ENCODE peak calls at places on chromosomes 16 and 17, in four cellular contexts. One of them, this sample, is unnamed.

GRCh38 chr17:49029841-49030240 is 32.7 kb downstream of the IGF2BP1 start:
- DNase-seq in heart right ventricle: no peak
- DNase-seq in HFF-Myc: no peak
- DNase-seq in gastrocnemius medialis: no peak
- DNase-seq in this sample: no peak

GRCh38 chr17:17213775-17214174 is 7.6 kb upstream of the PLD6 start:
- DNase-seq in heart right ventricle: no peak
- DNase-seq in HFF-Myc: no peak
- DNase-seq in gastrocnemius medialis: no peak
- DNase-seq in this sample: no peak

GRCh38 chr16:11432856-11433395 is 87.7 kb downstream of the RMI2 start:
- DNase-seq in heart right ventricle: no peak
- DNase-seq in HFF-Myc: no peak
- DNase-seq in gastrocnemius medialis: no peak
- DNase-seq in this sample: no peak

GRCh38 chr16:23823475-23824407 is 12.0 kb upstream of the PRKCB start:
- DNase-seq in heart right ventricle: no peak
- DNase-seq in HFF-Myc: no peak
- DNase-seq in gastrocnemius medialis: no peak
- DNase-seq in this sample: no peak

GRCh38 chr17:9900019-9900594 is 5.0 kb downstream of the RCVRN start:
- DNase-seq in heart right ventricle: no peak
- DNase-seq in HFF-Myc: no peak
- DNase-seq in gastrocnemius medialis: no peak
- DNase-seq in this sample: no peak

GRCh38 chr17:83010323-83011200 is 68.8 kb upstream of the METRNL start:
- DNase-seq in heart right ventricle: no peak
- DNase-seq in HFF-Myc: no peak
- DNase-seq in gastrocnemius medialis: no peak
- DNase-seq in this sample: no peak

GRCh38 chr17:41287050-41287449 is 11.6 kb downstream of the KRTAP9-7 start:
- DNase-seq in heart right ventricle: no peak
- DNase-seq in HFF-Myc: no peak
- DNase-seq in gastrocnemius medialis: no peak
- DNase-seq in this sample: no peak

GRCh38 chr17:59069856-59070255 is 36.8 kb downstream of the TRIM37 start:
- DNase-seq in heart right ventricle: no peak
- DNase-seq in HFF-Myc: no peak
- DNase-seq in gastrocnemius medialis: no peak
- DNase-seq in this sample: no peak

GRCh38 chr17:67992541-67993152 is 3.6 kb downstream of the C17orf58 start:
- DNase-seq in heart right ventricle: no peak
- DNase-seq in HFF-Myc: no peak
- DNase-seq in gastrocnemius medialis: no peak
- DNase-seq in this sample: no peak

GRCh38 chr16:89096768-89097527 is 3.3 kb downstream of the ACSF3 start:
- DNase-seq in heart right ventricle: no peak
- DNase-seq in HFF-Myc: no peak
- DNase-seq in gastrocnemius medialis: no peak
- DNase-seq in this sample: no peak

GRCh38 chr17:77608431-77608830 is 350.1 kb upstream of the TNRC6C start:
- DNase-seq in heart right ventricle: no peak
- DNase-seq in HFF-Myc: no peak
- DNase-seq in gastrocnemius medialis: no peak
- DNase-seq in this sample: no peak

GRCh38 chr17:48541574-48542113 is 3.3 kb downstream of the HOXB2 start:
- DNase-seq in heart right ventricle: peak
- DNase-seq in HFF-Myc: no peak
- DNase-seq in gastrocnemius medialis: no peak
- DNase-seq in this sample: no peak

GRCh38 chr17:37458805-37459204 is 30.9 kb upstream of the DUSP14 start:
- DNase-seq in heart right ventricle: no peak
- DNase-seq in HFF-Myc: no peak
- DNase-seq in gastrocnemius medialis: no peak
- DNase-seq in this sample: no peak

GRCh38 chr16:824601-825000 is 24.1 kb upstream of the GNG13 start:
- DNase-seq in heart right ventricle: no peak
- DNase-seq in HFF-Myc: no peak
- DNase-seq in gastrocnemius medialis: no peak
- DNase-seq in this sample: no peak

GRCh38 chr17:80991645-80992076 is at the start of gene CHMP6:
- DNase-seq in heart right ventricle: peak
- DNase-seq in HFF-Myc: no peak
- DNase-seq in gastrocnemius medialis: peak
- DNase-seq in this sample: no peak
- TF ChIP-seq CTCF in heart right ventricle: no peak
- TF ChIP-seq CTCF in HFF-Myc: no peak
- TF ChIP-seq CTCF in gastrocnemius medialis: peak
- TF ChIP-seq CTCF in this sample: no peak

GRCh38 chr16:50595854-50596253 is 47.7 kb downstream of the NKD1 start:
- DNase-seq in heart right ventricle: no peak
- DNase-seq in HFF-Myc: no peak
- DNase-seq in gastrocnemius medialis: no peak
- DNase-seq in this sample: no peak

GRCh38 chr16:50594332-50595260 is 46.4 kb downstream of the NKD1 start:
- DNase-seq in heart right ventricle: no peak
- DNase-seq in HFF-Myc: no peak
- DNase-seq in gastrocnemius medialis: no peak
- DNase-seq in this sample: no peak

GRCh38 chr16:50592996-50593395 is 44.8 kb downstream of the NKD1 start:
- DNase-seq in heart right ventricle: no peak
- DNase-seq in HFF-Myc: no peak
- DNase-seq in gastrocnemius medialis: no peak
- DNase-seq in this sample: no peak

GRCh38 chr16:50591800-50592771 is 43.9 kb downstream of the NKD1 start:
- DNase-seq in heart right ventricle: peak
- DNase-seq in HFF-Myc: no peak
- DNase-seq in gastrocnemius medialis: peak
- DNase-seq in this sample: no peak

DNA sequence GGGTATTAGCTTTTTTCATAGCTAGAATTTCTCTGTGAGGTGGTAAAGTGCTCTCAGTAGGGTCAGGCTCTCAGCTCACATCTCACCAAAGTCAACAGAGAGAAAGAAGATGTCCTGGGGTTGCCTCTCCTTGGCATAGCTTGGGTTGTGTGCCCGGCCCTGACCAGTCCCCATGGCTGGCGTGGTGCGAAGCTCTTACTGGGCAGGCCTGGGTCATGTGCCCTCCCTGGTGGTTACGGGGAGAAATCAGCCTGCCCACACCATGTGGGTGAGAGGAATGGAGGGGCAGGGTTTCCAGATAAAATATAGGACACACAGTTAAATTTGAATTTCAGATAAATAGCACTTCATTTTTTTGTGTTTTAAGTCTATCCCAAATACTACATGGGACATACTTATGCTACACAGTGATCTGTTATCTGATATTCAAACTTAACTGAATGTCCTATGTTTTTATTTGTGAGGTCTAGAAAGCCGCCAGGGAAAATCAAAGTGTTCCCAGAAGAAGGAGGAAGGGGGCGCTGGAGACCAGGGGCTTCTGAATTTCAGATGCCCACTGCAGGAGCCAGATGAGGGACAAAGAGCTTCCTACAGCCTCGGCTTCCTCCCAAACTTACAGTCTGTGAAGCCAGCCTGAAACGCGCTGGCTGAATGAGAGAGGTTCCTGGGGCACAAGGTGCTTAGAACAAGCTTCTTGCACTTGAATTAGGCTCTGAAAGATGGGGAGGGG is 45.4 kb downstream of the NKD1 start:
- DNase-seq in heart right ventricle: no peak
- DNase-seq in HFF-Myc: no peak
- DNase-seq in gastrocnemius medialis: no peak
- DNase-seq in this sample: no peak
- TF ChIP-seq CTCF in heart right ventricle: no peak
- TF ChIP-seq CTCF in HFF-Myc: peak
- TF ChIP-seq CTCF in gastrocnemius medialis: peak
- TF ChIP-seq CTCF in this sample: peak

GRCh38 chr16:78489072-78489471 is 389.6 kb downstream of the WWOX start:
- DNase-seq in heart right ventricle: no peak
- DNase-seq in HFF-Myc: no peak
- DNase-seq in gastrocnemius medialis: no peak
- DNase-seq in this sample: no peak
- TF ChIP-seq CTCF in heart right ventricle: no peak
- TF ChIP-seq CTCF in HFF-Myc: no peak
- TF ChIP-seq CTCF in gastrocnemius medialis: no peak
- TF ChIP-seq CTCF in this sample: no peak

GRCh38 chr16:86819523-86819887 is 241.2 kb downstream of the FOXL1 start:
- DNase-seq in heart right ventricle: no peak
- DNase-seq in HFF-Myc: no peak
- DNase-seq in gastrocnemius medialis: no peak
- DNase-seq in this sample: no peak
- TF ChIP-seq CTCF in heart right ventricle: no peak
- TF ChIP-seq CTCF in HFF-Myc: peak
- TF ChIP-seq CTCF in gastrocnemius medialis: peak
- TF ChIP-seq CTCF in this sample: peak

GRCh38 chr16:80938035-80938927 is 68.4 kb downstream of the CMC2 start:
- DNase-seq in heart right ventricle: no peak
- DNase-seq in HFF-Myc: peak
- DNase-seq in gastrocnemius medialis: peak
- DNase-seq in this sample: peak
- TF ChIP-seq CTCF in heart right ventricle: no peak
- TF ChIP-seq CTCF in HFF-Myc: no peak
- TF ChIP-seq CTCF in gastrocnemius medialis: no peak
- TF ChIP-seq CTCF in this sample: no peak

DNA sequence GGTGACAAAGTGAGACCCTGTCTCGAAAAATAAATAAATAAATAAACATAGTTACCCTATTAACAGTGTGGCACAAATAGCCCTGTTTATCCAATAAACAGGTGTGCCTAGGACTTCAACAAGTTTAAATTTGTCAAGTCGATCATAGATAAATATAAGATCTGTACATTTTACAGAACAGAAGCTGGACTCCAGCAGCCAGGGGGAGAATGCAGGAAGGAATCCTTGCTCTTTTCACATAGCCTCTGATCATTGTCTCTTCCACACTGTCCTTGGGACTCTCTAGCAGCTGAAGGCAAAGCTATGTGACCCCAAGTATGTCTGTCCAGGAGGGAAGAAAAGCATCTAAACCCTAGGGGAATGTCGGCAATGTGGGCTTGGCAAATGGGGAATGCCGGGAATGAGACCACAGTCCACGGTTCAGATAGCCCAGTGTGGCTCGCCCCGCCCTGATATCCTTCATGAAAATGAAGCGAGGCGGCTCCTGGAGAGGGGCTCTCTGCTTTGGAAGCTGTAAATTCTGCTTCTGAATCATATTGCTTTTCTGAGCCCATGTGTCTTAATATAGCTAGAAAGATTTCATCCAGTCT is 24.8 kb upstream of the GRB2 start:
- DNase-seq in heart right ventricle: no peak
- DNase-seq in HFF-Myc: no peak
- DNase-seq in gastrocnemius medialis: no peak
- DNase-seq in this sample: no peak
- TF ChIP-seq CTCF in heart right ventricle: no peak
- TF ChIP-seq CTCF in HFF-Myc: no peak
- TF ChIP-seq CTCF in gastrocnemius medialis: no peak
- TF ChIP-seq CTCF in this sample: no peak

DNA sequence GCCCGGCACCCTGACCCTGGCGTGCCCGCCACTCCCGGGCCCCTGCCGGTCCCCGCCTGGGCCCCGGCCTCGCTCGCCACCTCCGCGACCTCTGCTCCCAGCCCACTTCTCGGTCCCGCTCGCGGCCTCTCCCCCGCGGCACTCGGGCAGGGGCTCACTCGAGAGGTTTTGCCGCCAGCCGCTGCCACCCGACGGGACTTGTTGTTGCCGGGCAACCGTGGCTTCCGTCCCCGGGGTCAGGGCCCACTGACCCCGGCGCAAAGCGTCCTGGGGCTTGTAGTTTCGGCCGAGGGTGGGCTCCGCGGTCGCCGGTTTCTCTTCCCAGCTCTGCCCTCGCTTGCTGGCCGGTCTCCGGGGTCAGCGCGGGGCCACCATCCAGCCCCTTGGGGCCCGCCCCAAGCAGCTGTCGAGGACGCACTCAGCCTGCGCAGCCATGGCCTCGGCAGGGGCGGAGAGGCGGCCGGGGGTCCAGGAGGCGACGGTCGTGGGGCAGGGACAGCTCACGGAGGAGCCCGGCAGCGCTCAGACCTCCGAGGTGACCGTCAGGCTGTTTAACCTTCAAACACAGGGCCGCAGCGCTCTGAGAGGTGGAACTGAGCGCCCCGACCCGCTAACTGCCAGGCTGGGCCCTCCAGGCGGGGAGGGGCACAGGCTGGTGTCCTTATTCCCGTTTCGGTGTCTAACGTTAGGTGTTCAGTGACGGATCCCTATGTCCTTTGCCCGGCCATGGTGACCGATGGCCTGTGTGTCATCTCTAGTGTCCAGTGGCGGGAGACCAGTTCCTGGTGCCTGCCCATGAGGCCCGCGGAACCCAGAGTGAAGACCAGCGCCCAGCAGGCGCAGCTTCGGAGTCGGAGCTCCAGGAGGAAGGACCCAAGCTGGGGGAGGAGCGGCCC is at the start of the genes C16orf86 and ENKD1:
- DNase-seq in heart right ventricle: peak
- DNase-seq in HFF-Myc: no peak
- DNase-seq in gastrocnemius medialis: peak
- DNase-seq in this sample: no peak
- TF ChIP-seq CTCF in heart right ventricle: no peak
- TF ChIP-seq CTCF in HFF-Myc: no peak
- TF ChIP-seq CTCF in gastrocnemius medialis: no peak
- TF ChIP-seq CTCF in this sample: no peak

GRCh38 chr16:55655709-55656694 is at the start of gene SLC6A2:
- DNase-seq in heart right ventricle: peak
- DNase-seq in HFF-Myc: no peak
- DNase-seq in gastrocnemius medialis: no peak
- DNase-seq in this sample: no peak
- TF ChIP-seq CTCF in heart right ventricle: no peak
- TF ChIP-seq CTCF in HFF-Myc: no peak
- TF ChIP-seq CTCF in gastrocnemius medialis: no peak
- TF ChIP-seq CTCF in this sample: no peak